ENCODE peak calls at places on chromosomes 13 and 19, in five cellular contexts. Y is NCI-H1092; Z is stimulated activated CD8-positive, alpha-beta memory T cell treated with anti-CD3 and anti-CD28 coated beads, Interleukin-4, amount 100 ng/mL, for 24 hours; O is NCI-H69; Q is stimulated activated naive CD8-positive, alpha-beta T cell treated with anti-CD3 and anti-CD28 coated beads, Interleukin-15, Interleukin-2, amounts not matched to agents 100 U/mL and 50 U/mL, for 24 hours. E is an unnamed sample.

GRCh38 chr19:57056972-57057371 is 62.8 kb upstream of the USP29 start:
- DNase-seq in Q (no peak), Y (no peak), O (no peak), Z (no peak), E (no peak)

GRCh38 chr19:6041071-6041470 is 63.1 kb upstream of the RANBP3 start:
- DNase-seq in Y (no peak), O (no peak), Z (no peak), Q (no peak), E (no peak)

GRCh38 chr19:2627855-2628254 is 74.6 kb downstream of the GNG7 start:
- DNase-seq in Y (no peak), O (no peak), Q (no peak), Z (no peak), E (peak)

GRCh38 chr13:79898996-79899395 is 418.0 kb downstream of the NDFIP2 start:
- DNase-seq in Y (no peak), O (no peak), Q (no peak), Z (no peak), E (no peak)

GRCh38 chr13:38670627-38671026 is 16.2 kb upstream of the FREM2 start:
- DNase-seq in O (no peak), Q (no peak), Z (no peak), Y (no peak), E (no peak)

GRCh38 chr19:8261881-8262280 is 46.3 kb downstream of the CD320 start:
- DNase-seq in Y (no peak), O (no peak), Z (no peak), Q (no peak), E (no peak)

GRCh38 chr19:15354557-15355296 is 22.4 kb upstream of the BRD4 start:
- DNase-seq in Q (no peak), Z (no peak), Y (no peak), O (no peak), E (no peak)

GRCh38 chr13:42001580-42001979 is 40.7 kb upstream of the VWA8 start:
- DNase-seq in Z (no peak), Y (no peak), O (peak), Q (no peak), E (peak)

GRCh38 chr13:41004875-41005693 is 14.0 kb downstream of the ELF1 start:
- DNase-seq in Z (no peak), Y (no peak), O (no peak), Q (no peak), E (no peak)

GRCh38 chr19:48752511-48753365 is at the start of gene FUT1:
- DNase-seq in Z (no peak), Q (peak), O (peak), Y (peak), E (no peak)

GRCh38 chr13:51797664-51798488 is 6.1 kb downstream of the DHRS12 start:
- DNase-seq in O (peak), Q (peak), Y (peak), Z (no peak), E (peak)

GRCh38 chr13:32627793-32628192 is 41.5 kb downstream of the PDS5B start:
- DNase-seq in O (no peak), Q (no peak), Z (no peak), Y (no peak), E (no peak)

GRCh38 chr19:5153601-5154128 is 184.8 kb downstream of the KDM4B start:
- DNase-seq in Y (no peak), Z (no peak), Q (no peak), O (no peak), E (no peak)

GRCh38 chr13:101875091-101875490 is 422.6 kb downstream of the ITGBL1 start:
- DNase-seq in Q (no peak), O (no peak), Z (no peak), Y (peak), E (no peak)

E was measured in RCC 7860.